ENCODE peak calls at places on chromosomes 1 and 21, in six cellular contexts. E, D, K, A, H and Y are unnamed samples.

GRCh38 chr1:229690662-229691061 is 64.6 kb downstream of the URB2 start:
- DNase-seq in E (no peak), D (no peak), K (no peak), A (no peak), H (no peak), Y (no peak)

GRCh38 chr1:245599413-245600174 is 444.8 kb downstream of the KIF26B start:
- DNase-seq in E (peak), D (peak), K (no peak), A (no peak), H (no peak), Y (peak)

GRCh38 chr1:65036614-65037180 is 70.3 kb upstream of the JAK1 start:
- DNase-seq in E (no peak), D (no peak), K (no peak), A (no peak), H (no peak), Y (no peak)

GRCh38 chr1:63782982-63783381 is 9.2 kb downstream of the ROR1 start:
- DNase-seq in E (no peak), D (no peak), K (no peak), A (no peak), H (no peak), Y (no peak)

GRCh38 chr1:40451238-40451585 is 936 bp downstream of the ZFP69B start:
- DNase-seq in E (no peak), D (no peak), K (no peak), A (no peak), H (no peak), Y (no peak)

GRCh38 chr1:212856755-212857154 is 1.3 kb upstream of the FLVCR1 start:
- DNase-seq in E (no peak), D (no peak), K (no peak), A (no peak), H (no peak), Y (no peak)

GRCh38 chr1:190667914-190668313 is 190.2 kb upstream of the BRINP3 start:
- DNase-seq in E (no peak), D (no peak), K (no peak), A (no peak), H (no peak), Y (no peak)

GRCh38 chr1:25572708-25573590 is 29.5 kb downstream of the LDLRAP1 start:
- DNase-seq in E (peak), D (peak), K (no peak), A (peak), H (no peak), Y (peak)

GRCh38 chr1:106222415-106222814 is 834.1 kb upstream of the PRMT6 start:
- DNase-seq in E (peak), D (no peak), K (no peak), A (no peak), H (no peak), Y (peak)

GRCh38 chr1:11331036-11331765 is 58.2 kb downstream of the UBIAD1 start:
- DNase-seq in E (no peak), D (no peak), K (no peak), A (no peak), H (no peak), Y (no peak)

GRCh38 chr1:76408303-76408702 is 333.8 kb downstream of the ST6GALNAC3 start:
- DNase-seq in E (no peak), D (no peak), K (no peak), A (no peak), H (no peak), Y (no peak)

GRCh38 chr21:29299046-29299905 is 554 bp downstream of the BACH1 start:
- DNase-seq in E (peak), D (peak), K (no peak), A (no peak), H (peak), Y (peak)

GRCh38 chr1:38126970-38127369 is 80.4 kb upstream of the POU3F1 start:
- DNase-seq in E (no peak), D (no peak), K (no peak), A (no peak), H (no peak), Y (no peak)

GRCh38 chr1:17903386-17903785 is 148.3 kb downstream of the ACTL8 start:
- DNase-seq in E (no peak), D (no peak), K (no peak), A (no peak), H (no peak), Y (no peak)

GRCh38 chr1:160608057-160608456 is 28.8 kb upstream of the CD84 start:
- DNase-seq in E (no peak), D (no peak), K (no peak), A (no peak), H (no peak), Y (no peak)

GRCh38 chr1:169974067-169974466 is 80.4 kb upstream of the SCYL3 start:
- DNase-seq in E (no peak), D (no peak), K (no peak), A (no peak), H (no peak), Y (no peak)

GRCh38 chr1:55063562-55063942 is 24.2 kb downstream of the PCSK9 start:
- DNase-seq in E (no peak), D (no peak), K (no peak), A (no peak), H (no peak), Y (no peak)

GRCh38 chr1:86854352-86854751 is 59.6 kb downstream of the SELENOF start:
- DNase-seq in E (no peak), D (no peak), K (no peak), A (no peak), H (no peak), Y (no peak)

GRCh38 chr1:159921700-159922498 is 3.4 kb downstream of the TAGLN2 start:
- DNase-seq in E (peak), D (no peak), K (no peak), A (peak), H (no peak), Y (no peak)

GRCh38 chr1:225944951-225945350 is 3.9 kb upstream of the LEFTY2 start:
- DNase-seq in E (no peak), D (no peak), K (no peak), A (no peak), H (no peak), Y (no peak)

GRCh38 chr1:169483500-169483966 is 2.2 kb downstream of the SLC19A2 start:
- DNase-seq in E (peak), D (peak), K (no peak), A (no peak), H (no peak), Y (peak)

GRCh38 chr1:115712911-115713609 is 55.5 kb downstream of the CASQ2 start:
- DNase-seq in E (no peak), D (no peak), K (no peak), A (no peak), H (no peak), Y (no peak)

GRCh38 chr1:107748529-107748928 is 216.5 kb downstream of the VAV3 start:
- DNase-seq in E (peak), D (peak), K (no peak), A (peak), H (no peak), Y (peak)

GRCh38 chr1:9723068-9723805 is 71.7 kb downstream of the PIK3CD start:
- DNase-seq in E (no peak), D (peak), K (no peak), A (no peak), H (no peak), Y (no peak)

GRCh38 chr21:23160914-23161313 is 2162.7 kb downstream of the NCAM2 start:
- DNase-seq in E (no peak), D (no peak), K (no peak), A (peak), H (no peak), Y (no peak)

GRCh38 chr21:43951911-43952703 is 60.0 kb upstream of the TRAPPC10 start:
- DNase-seq in E (no peak), D (no peak), K (no peak), A (no peak), H (no peak), Y (no peak)

GRCh38 chr1:216742625-216743024 is 19.4 kb upstream of the ESRRG start:
- DNase-seq in E (peak), D (no peak), K (no peak), A (no peak), H (no peak), Y (peak)

DNA sequence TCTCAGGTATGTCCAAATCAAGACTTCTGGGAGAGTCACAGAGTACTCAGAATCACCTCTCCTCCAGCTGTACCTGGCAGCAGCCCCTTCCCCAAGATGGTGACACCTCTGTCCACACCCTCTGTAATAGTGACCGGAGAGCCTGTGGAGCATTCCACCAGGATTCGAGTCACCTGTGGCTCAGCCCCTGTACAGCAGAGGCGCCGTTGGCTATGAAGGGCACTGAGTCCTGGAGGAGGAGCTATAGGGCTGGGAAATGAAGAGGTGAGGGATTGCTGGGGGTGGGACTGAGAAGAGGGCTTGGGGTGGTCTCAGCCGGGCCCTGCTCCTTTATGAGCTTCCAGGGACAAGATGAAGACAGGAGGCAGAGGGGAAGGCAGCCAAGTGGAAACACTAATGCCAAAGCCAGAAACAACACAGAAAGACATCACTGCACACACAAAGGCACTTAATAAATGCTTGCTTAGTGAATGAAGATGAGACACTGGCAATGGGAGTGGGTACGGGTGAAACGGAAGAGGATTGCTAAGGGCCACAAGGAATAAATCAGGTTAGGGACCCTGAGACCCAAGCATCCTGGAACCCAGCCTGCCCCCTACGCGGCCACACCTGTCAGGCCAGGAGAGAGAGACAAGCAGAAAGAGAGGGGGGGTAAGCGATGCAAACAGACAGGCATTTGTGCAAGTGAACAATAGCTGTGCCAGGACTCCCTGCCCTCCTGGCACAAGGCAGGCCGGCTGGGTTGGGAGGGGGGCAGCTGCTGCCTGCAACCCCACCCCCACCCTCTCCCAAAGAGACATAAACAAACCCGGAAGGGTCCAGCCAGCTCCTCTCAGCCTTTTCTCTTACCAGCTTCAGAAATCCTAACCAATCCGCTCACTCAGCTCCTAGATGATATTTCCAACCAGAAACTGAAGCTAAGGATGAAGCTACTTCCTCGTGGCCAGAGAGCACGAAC is 3.9 kb downstream of the ARHGEF2 start:
- DNase-seq in E (no peak), D (no peak), K (no peak), A (no peak), H (no peak), Y (no peak)
- H3K4me3 ChIP-seq in E (peak), D (no peak), K (no peak), A (no peak), H (peak), Y (peak)

DNA sequence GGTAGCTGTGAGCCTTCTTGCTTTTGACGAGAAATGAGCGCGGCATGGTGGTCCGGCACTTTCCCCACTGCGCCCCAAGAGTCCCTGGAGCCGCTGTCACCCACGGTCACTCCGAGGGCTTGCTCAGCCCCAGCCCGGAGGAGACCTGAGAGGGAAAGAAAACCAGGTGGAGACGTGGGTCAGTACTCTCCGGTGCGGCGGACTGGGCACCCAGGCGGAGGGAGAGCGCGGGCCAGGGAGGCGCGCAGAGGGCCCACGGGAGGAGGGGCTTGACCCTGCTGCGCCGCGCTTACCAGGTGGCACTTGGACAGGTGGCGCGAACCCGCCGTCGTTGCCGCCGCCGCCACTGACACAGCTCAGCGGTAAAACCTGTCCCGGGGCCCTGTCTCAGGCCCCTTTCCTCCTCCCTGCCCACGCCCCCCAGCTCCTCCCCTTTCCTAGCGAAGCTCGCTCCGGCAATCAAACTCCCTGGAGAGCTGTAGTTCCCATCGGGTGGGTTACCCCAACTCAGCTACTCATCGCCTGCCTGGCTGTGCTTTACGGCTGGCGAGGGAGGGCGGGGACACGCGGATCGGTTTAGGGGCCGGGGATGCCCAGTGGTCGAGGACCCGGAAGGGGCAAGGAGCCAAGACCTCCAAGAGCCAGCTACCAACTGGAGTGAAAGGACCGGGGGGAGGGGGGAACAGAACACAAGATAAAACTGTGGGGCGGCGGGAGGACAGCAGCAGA is 3.1 kb downstream of the GFI1 start:
- DNase-seq in E (no peak), D (peak), K (no peak), A (peak), H (peak), Y (no peak)
- H3K4me3 ChIP-seq in E (peak), D (no peak), K (no peak), A (no peak), H (peak), Y (no peak)

GRCh38 chr1:61079276-61079897 is 3.0 kb upstream of the NFIA start:
- DNase-seq in E (no peak), D (peak), K (no peak), A (no peak), H (no peak), Y (no peak)
- H3K4me3 ChIP-seq in E (peak), D (no peak), K (peak), A (peak), H (no peak), Y (no peak)

DNA sequence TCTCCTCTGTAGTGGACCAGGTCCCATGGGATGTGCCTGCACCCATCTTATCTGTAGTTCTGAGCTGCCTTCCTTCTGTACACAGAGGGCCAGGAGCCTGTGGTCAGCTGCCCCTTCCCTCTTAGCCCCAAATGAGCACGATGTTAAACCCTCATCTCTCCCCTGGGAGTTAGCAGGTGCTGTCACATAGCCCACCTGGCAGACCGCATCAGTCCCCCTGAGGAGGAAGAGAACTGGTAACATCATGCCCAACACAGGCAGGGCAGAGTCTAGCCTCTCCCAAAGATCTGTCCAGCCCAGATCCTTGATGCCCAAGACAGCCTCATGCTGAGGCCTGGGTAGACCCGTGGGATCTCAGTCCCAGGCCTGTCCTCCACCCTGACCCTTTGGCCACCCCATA is 4.7 kb downstream of the TIE1 start:
- DNase-seq in E (no peak), D (no peak), K (no peak), A (no peak), H (no peak), Y (no peak)
- H3K4me3 ChIP-seq in E (no peak), D (no peak), K (no peak), A (no peak), H (no peak), Y (no peak)

GRCh38 chr1:154218545-154218944 is 2.2 kb upstream of the UBAP2L start:
- DNase-seq in E (no peak), D (no peak), K (no peak), A (no peak), H (no peak), Y (no peak)
- H3K4me3 ChIP-seq in E (peak), D (peak), K (peak), A (no peak), H (no peak), Y (peak)

DNA sequence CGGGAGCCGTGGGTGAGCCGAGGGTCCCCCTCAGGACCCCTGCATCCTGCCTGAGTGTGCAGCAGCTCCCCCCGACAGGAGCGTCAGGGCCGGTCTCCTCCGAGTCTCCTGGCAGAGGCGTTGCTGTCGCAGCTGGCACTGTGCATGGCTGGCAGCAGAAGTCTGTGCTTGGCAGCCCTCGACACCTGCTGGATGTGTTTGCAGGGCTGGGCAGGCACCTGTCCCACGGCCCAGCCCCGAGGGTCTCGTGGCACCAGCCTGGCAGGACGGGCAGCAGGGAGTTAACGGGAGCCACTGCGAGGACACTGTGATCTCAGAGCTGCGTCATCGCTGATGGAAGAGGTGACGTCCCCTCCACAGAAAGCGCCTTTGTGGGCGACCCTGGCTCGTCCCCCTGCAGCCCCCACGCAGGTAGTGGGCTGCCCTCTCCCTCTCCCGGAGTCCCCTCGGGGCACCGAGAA is 15.1 kb downstream of the COL18A1 start:
- DNase-seq in E (no peak), D (peak), K (no peak), A (no peak), H (no peak), Y (no peak)
- H3K4me3 ChIP-seq in E (no peak), D (no peak), K (no peak), A (no peak), H (no peak), Y (no peak)

DNA sequence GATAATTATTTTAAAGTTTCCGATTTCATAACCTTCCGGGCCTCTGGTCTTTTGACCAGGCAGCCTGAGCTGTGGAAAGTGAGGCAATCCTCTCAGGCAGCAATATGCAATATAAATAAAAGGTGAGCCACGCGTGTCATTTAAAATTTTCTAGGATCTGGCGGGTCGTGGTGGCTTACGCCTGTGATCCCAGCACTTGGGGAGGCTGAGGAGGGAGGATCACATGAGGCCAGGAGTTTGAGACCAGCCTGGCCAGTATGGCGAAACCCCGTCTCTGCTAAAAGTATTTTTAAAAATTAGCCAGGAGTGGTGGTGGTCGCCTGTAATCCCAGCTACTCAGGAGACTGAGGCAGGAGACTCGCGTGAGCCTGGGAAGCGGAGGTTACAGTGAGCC is 546 bp upstream of the ZNF695 start:
- DNase-seq in E (no peak), D (peak), K (no peak), A (peak), H (no peak), Y (no peak)
- H3K4me3 ChIP-seq in E (peak), D (no peak), K (peak), A (peak), H (no peak), Y (peak)

GRCh38 chr1:7384679-7385078 is 386.4 kb upstream of the VAMP3 start:
- DNase-seq in E (no peak), D (no peak), K (no peak), A (no peak), H (no peak), Y (no peak)

GRCh38 chr1:7384121-7384520 is 387.0 kb upstream of the VAMP3 start:
- DNase-seq in E (no peak), D (no peak), K (no peak), A (no peak), H (no peak), Y (no peak)

GRCh38 chr1:7386226-7387052 is 384.7 kb upstream of the VAMP3 start:
- DNase-seq in E (no peak), D (no peak), K (no peak), A (no peak), H (no peak), Y (peak)

GRCh38 chr1:7387053-7387861 is 383.8 kb upstream of the VAMP3 start:
- DNase-seq in E (no peak), D (no peak), K (no peak), A (peak), H (no peak), Y (no peak)

DNA sequence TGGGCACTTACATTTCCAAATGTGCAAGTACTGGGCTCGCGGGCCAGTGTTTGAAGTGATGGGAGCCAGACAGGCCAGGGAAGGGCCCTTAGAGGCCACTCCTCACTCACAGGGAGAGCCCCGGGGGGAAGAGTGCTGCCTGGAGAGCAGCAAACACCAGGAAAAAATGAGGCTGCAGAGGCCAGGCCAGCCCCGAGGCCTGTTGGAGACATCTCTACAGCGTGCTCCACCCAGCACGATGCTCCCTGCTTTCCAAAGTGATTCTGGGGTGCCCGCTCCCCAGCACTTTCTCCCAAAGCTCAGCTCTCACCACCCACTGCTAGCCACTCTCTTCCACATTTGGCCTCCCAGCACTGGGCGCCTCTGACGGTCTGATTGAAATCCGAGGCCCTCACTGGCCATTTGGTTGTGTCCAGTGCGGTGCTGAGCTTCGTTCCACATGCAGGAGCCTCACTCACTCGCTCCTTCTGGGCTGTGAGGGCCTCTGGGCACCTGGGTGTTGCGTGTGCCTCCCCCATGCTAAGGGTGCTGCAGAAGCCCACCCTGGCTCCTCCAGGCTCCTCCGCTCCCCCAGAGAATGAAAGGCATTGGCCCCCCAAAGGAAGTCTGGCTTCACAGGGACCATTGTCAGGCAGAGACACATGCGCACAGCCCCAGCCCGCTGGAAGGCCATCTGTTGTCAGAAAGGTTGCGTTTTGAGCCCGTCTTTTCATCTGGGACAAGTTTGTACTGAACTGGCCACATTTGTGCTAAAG is 385.4 kb upstream of the VAMP3 start:
- DNase-seq in E (no peak), D (no peak), K (no peak), A (peak), H (no peak), Y (no peak)
- H3K4me3 ChIP-seq in E (no peak), D (no peak), K (no peak), A (no peak), H (no peak), Y (no peak)